ENCODE peak calls at places on chromosomes 12 and 14, in eight cellular contexts. E is Kasumi-1; L is activated gamma-delta T cell; Q is HAP-1; F is hypothalamus; T is T-helper 9 cell; A is activated T-helper 1 cell treated with anti-CD3 and anti-CD28 coated beads, Interleukin-12 subunit alpha, Interleukin-12 subunit beta, Interleukin-2, Interleukin-4 antibody, amounts not matched to agents 30 ng/mL and 10 ng/mL and 1 ng/mL, durations not matched to agents 14 hours and 24 hours and 36 hours; R is NCI-H1092. P is an unnamed sample.

GRCh38 chr14:50396636-50397460 is at the start of gene CDKL1:
- DNase-seq in E (peak), L (peak), Q (peak), F (peak), T (peak), A (peak), R (peak), P (peak)

GRCh38 chr12:15050664-15051063 is 77.8 kb downstream of the PDE6H start:
- DNase-seq in E (no peak), L (no peak), Q (no peak), F (no peak), T (no peak), A (no peak), R (no peak), P (peak)

GRCh38 chr14:73753043-73753886 is 39.1 kb upstream of the PNMA1 start:
- DNase-seq in E (peak), L (no peak), Q (no peak), F (no peak), T (no peak), A (no peak), R (no peak), P (peak)

GRCh38 chr12:132479938-132480619 is 9.9 kb upstream of the FBRSL1 start:
- DNase-seq in E (no peak), L (no peak), Q (no peak), F (no peak), T (no peak), A (no peak), R (no peak), P (no peak)

GRCh38 chr14:75041613-75042012 is 9.7 kb downstream of the MLH3 start:
- DNase-seq in E (no peak), L (no peak), Q (no peak), F (no peak), T (no peak), A (no peak), R (no peak), P (no peak)

GRCh38 chr14:60561845-60562746 is 53.1 kb downstream of the SIX6 start:
- DNase-seq in E (peak), L (no peak), Q (peak), F (no peak), T (no peak), A (no peak), R (peak), P (no peak)

GRCh38 chr12:66059670-66060069 is 70.9 kb downstream of the LLPH start:
- DNase-seq in E (no peak), L (no peak), Q (no peak), F (no peak), T (no peak), A (no peak), R (no peak), P (no peak)

GRCh38 chr12:65818454-65819382 is 5.6 kb upstream of the HMGA2 start:
- DNase-seq in E (no peak), L (no peak), Q (no peak), F (no peak), T (no peak), A (no peak), R (no peak), P (no peak)

GRCh38 chr14:88937706-88938105 is 113.3 kb downstream of the TTC8 start:
- DNase-seq in E (no peak), L (no peak), Q (no peak), F (no peak), T (no peak), A (no peak), R (no peak), P (no peak)

GRCh38 chr14:30252800-30253425 is 306.0 kb upstream of the G2E3 start:
- DNase-seq in E (no peak), L (no peak), Q (no peak), F (no peak), T (no peak), A (no peak), R (no peak), P (no peak)

GRCh38 chr12:30461011-30461670 is 234.5 kb downstream of the IPO8 start:
- DNase-seq in E (no peak), L (no peak), Q (peak), F (no peak), T (no peak), A (no peak), R (no peak), P (no peak)

GRCh38 chr12:1632702-1633101 is 3.7 kb downstream of the WNT5B start:
- DNase-seq in E (no peak), L (no peak), Q (no peak), F (no peak), T (no peak), A (no peak), R (no peak), P (no peak)

GRCh38 chr12:20602671-20603402 is 92.3 kb upstream of the SLCO1C1 start:
- DNase-seq in E (no peak), L (no peak), Q (no peak), F (no peak), T (no peak), A (no peak), R (no peak), P (no peak)

GRCh38 chr12:126353604-126354003 is 1288.4 kb downstream of the AACS start:
- DNase-seq in E (no peak), L (no peak), Q (no peak), F (no peak), T (no peak), A (no peak), R (no peak), P (no peak)

GRCh38 chr14:93223565-93223964 is 16.5 kb downstream of the UBR7 start:
- DNase-seq in E (no peak), L (no peak), Q (no peak), F (no peak), T (no peak), A (no peak), R (no peak), P (no peak)

GRCh38 chr12:87953257-87953860 is 75.8 kb downstream of the C12orf50 start:
- DNase-seq in E (peak), L (no peak), Q (peak), F (no peak), T (no peak), A (no peak), R (no peak), P (peak)

GRCh38 chr12:114395755-114396152 is 10.2 kb downstream of the TBX5 start:
- DNase-seq in E (no peak), L (no peak), Q (no peak), F (no peak), T (no peak), A (no peak), R (no peak), P (no peak)